ENCODE peak calls at places on chromosomes 4 and X, in eight cellular contexts. V, A, O, E, Y, X, G and M are unnamed samples.

GRCh38 chr4:784401-785331 is 41.3 kb downstream of the CPLX1 start:
- DNase-seq in V (no peak), A (no peak), O (peak), E (no peak), Y (peak), X (no peak), G (no peak), M (no peak)

GRCh38 chr4:44861756-44862155 is 135.4 kb upstream of the GNPDA2 start:
- DNase-seq in V (no peak), A (no peak), O (no peak), E (no peak), Y (no peak), X (no peak), G (no peak), M (no peak)

GRCh38 chr4:138555584-138555983 is 313.4 kb upstream of the SLC7A11 start:
- DNase-seq in V (no peak), A (no peak), O (no peak), E (no peak), Y (no peak), X (peak), G (no peak), M (no peak)

GRCh38 chr4:166143227-166143626 is 270.2 kb downstream of the TLL1 start:
- DNase-seq in V (peak), A (no peak), O (no peak), E (no peak), Y (no peak), X (no peak), G (peak), M (peak)

GRCh38 chr4:41141910-41142309 is 72.4 kb downstream of the APBB2 start:
- DNase-seq in V (no peak), A (no peak), O (no peak), E (no peak), Y (no peak), X (no peak), G (no peak), M (no peak)

GRCh38 chrX:155997436-155997835 is at the start of gene IL9R:
- DNase-seq in V (peak), A (no peak), O (no peak), E (no peak), Y (no peak), X (no peak), G (no peak), M (peak)

GRCh38 chr4:10872833-10873517 is 188.4 kb upstream of the CLNK start:
- DNase-seq in V (no peak), A (no peak), O (no peak), E (no peak), Y (no peak), X (no peak), G (no peak), M (no peak)

GRCh38 chr4:2058264-2059033 is 678 bp upstream of the NAT8L start:
- DNase-seq in V (no peak), A (no peak), O (peak), E (no peak), Y (no peak), X (peak), G (no peak), M (no peak)